ENCODE peak calls at places on chromosomes 16 and 17, in five cellular contexts. One of them, this sample, is unnamed.

GRCh38 chr17:16353702-16354174 is 469 bp upstream of the CENPV start:
- DNase-seq in stomach: no peak
- DNase-seq in HCT116: no peak
- DNase-seq in CD4-positive, alpha-beta T cell: no peak
- DNase-seq in gastrocnemius medialis: no peak
- DNase-seq in this sample: no peak

GRCh38 chr16:74582984-74583383 is 23.9 kb downstream of the GLG1 start:
- DNase-seq in HCT116: no peak
- DNase-seq in CD4-positive, alpha-beta T cell: no peak
- DNase-seq in stomach: no peak
- DNase-seq in gastrocnemius medialis: no peak
- DNase-seq in this sample: no peak

GRCh38 chr16:30491744-30492308 is 19.3 kb downstream of the ITGAL start:
- DNase-seq in CD4-positive, alpha-beta T cell: peak; percentile 57
- DNase-seq in stomach: no peak
- DNase-seq in HCT116: no peak
- DNase-seq in gastrocnemius medialis: no peak
- DNase-seq in this sample: no peak

GRCh38 chr16:67995423-67995822 is 3.9 kb downstream of the DPEP2 start:
- DNase-seq in HCT116: no peak
- DNase-seq in stomach: no peak
- DNase-seq in gastrocnemius medialis: no peak
- DNase-seq in CD4-positive, alpha-beta T cell: no peak
- DNase-seq in this sample: no peak

GRCh38 chr17:50631195-50631907 is 3.3 kb upstream of the ABCC3 start:
- DNase-seq in CD4-positive, alpha-beta T cell: no peak
- DNase-seq in gastrocnemius medialis: no peak
- DNase-seq in stomach: no peak
- DNase-seq in HCT116: no peak
- DNase-seq in this sample: no peak

GRCh38 chr17:15463363-15463762 is 4.1 kb downstream of the CDRT4 start:
- DNase-seq in stomach: peak; percentile 41
- DNase-seq in gastrocnemius medialis: peak; percentile 35
- DNase-seq in CD4-positive, alpha-beta T cell: no peak
- DNase-seq in HCT116: no peak
- DNase-seq in this sample: peak; percentile 50

GRCh38 chr17:2691965-2692780 is 19.4 kb downstream of the CLUH start:
- DNase-seq in gastrocnemius medialis: no peak
- DNase-seq in stomach: no peak
- DNase-seq in CD4-positive, alpha-beta T cell: no peak
- DNase-seq in HCT116: no peak
- DNase-seq in this sample: no peak

GRCh38 chr17:72099919-72100318 is 20.9 kb upstream of the SOX9 start:
- DNase-seq in CD4-positive, alpha-beta T cell: no peak
- DNase-seq in HCT116: no peak
- DNase-seq in stomach: no peak
- DNase-seq in gastrocnemius medialis: no peak
- DNase-seq in this sample: no peak

GRCh38 chr16:67391424-67392300 is 1.6 kb downstream of the TPPP3 start:
- DNase-seq in HCT116: no peak
- DNase-seq in stomach: no peak
- DNase-seq in CD4-positive, alpha-beta T cell: no peak
- DNase-seq in gastrocnemius medialis: no peak
- DNase-seq in this sample: peak; percentile 97

GRCh38 chr17:44348234-44348987 is 3.3 kb downstream of the GRN start:
- DNase-seq in stomach: no peak
- DNase-seq in gastrocnemius medialis: no peak
- DNase-seq in CD4-positive, alpha-beta T cell: no peak
- DNase-seq in HCT116: no peak
- DNase-seq in this sample: no peak

GRCh38 chr16:87392823-87393679 is 915 bp downstream of the MAP1LC3B start:
- DNase-seq in stomach: peak; percentile 53
- DNase-seq in gastrocnemius medialis: no peak
- DNase-seq in HCT116: no peak
- DNase-seq in CD4-positive, alpha-beta T cell: peak; percentile 28
- DNase-seq in this sample: no peak

GRCh38 chr17:59361386-59361785 is 29.9 kb downstream of the YPEL2 start:
- DNase-seq in HCT116: no peak
- DNase-seq in stomach: no peak
- DNase-seq in gastrocnemius medialis: no peak
- DNase-seq in CD4-positive, alpha-beta T cell: no peak
- DNase-seq in this sample: no peak

GRCh38 chr16:46629331-46629843 is 8.2 kb upstream of the SHCBP1 start:
- DNase-seq in HCT116: peak; percentile 59
- DNase-seq in stomach: no peak
- DNase-seq in CD4-positive, alpha-beta T cell: no peak
- DNase-seq in gastrocnemius medialis: no peak
- DNase-seq in this sample: no peak

GRCh38 chr17:38349097-38349904 is 2.3 kb upstream of the SOCS7 start:
- DNase-seq in stomach: peak; percentile 90
- DNase-seq in gastrocnemius medialis: peak; percentile 56
- DNase-seq in CD4-positive, alpha-beta T cell: peak; percentile 83
- DNase-seq in HCT116: peak; percentile 56
- DNase-seq in this sample: peak; percentile 49

GRCh38 chr16:67959520-67959919 is 8.9 kb downstream of the SLC12A4 start:
- DNase-seq in HCT116: no peak
- DNase-seq in gastrocnemius medialis: no peak
- DNase-seq in stomach: no peak
- DNase-seq in CD4-positive, alpha-beta T cell: no peak
- DNase-seq in this sample: no peak

GRCh38 chr16:67530013-67530939 is 1.6 kb downstream of the RIPOR1 start:
- DNase-seq in stomach: peak; percentile 65
- DNase-seq in HCT116: no peak
- DNase-seq in gastrocnemius medialis: peak; percentile 39
- DNase-seq in CD4-positive, alpha-beta T cell: no peak
- DNase-seq in this sample: peak; percentile 79

GRCh38 chr17:36203335-36203734 is 6.8 kb upstream of the CCL3L1 start:
- DNase-seq in CD4-positive, alpha-beta T cell: no peak
- DNase-seq in HCT116: no peak
- DNase-seq in gastrocnemius medialis: no peak
- DNase-seq in stomach: no peak
- DNase-seq in this sample: no peak
- H3K27ac ChIP-seq in CD4-positive, alpha-beta T cell: no peak overlapping the region
- H3K27ac ChIP-seq in HCT116: no peak overlapping the region
- H3K27ac ChIP-seq in gastrocnemius medialis: no peak overlapping the region
- H3K27ac ChIP-seq in stomach: no peak overlapping the region
- H3K27ac ChIP-seq in this sample: no peak overlapping the region

GRCh38 chr16:28192811-28193529 is 18.8 kb downstream of the XPO6 start:
- DNase-seq in stomach: peak; percentile 42
- DNase-seq in HCT116: no peak
- DNase-seq in CD4-positive, alpha-beta T cell: peak; percentile 70
- DNase-seq in gastrocnemius medialis: no peak
- DNase-seq in this sample: no peak
- H3K27ac ChIP-seq in stomach: peak overlapping the region; percentile 59
- H3K27ac ChIP-seq in HCT116: no peak overlapping the region
- H3K27ac ChIP-seq in CD4-positive, alpha-beta T cell: peak overlapping the region; percentile 89
- H3K27ac ChIP-seq in gastrocnemius medialis: no peak overlapping the region
- H3K27ac ChIP-seq in this sample: no peak overlapping the region

GRCh38 chr16:3285131-3285530 is 1.8 kb downstream of the ZNF263 start:
- DNase-seq in HCT116: no peak
- DNase-seq in gastrocnemius medialis: no peak
- DNase-seq in stomach: no peak
- DNase-seq in CD4-positive, alpha-beta T cell: no peak
- DNase-seq in this sample: no peak
- H3K27ac ChIP-seq in HCT116: no peak overlapping the region
- H3K27ac ChIP-seq in gastrocnemius medialis: no peak overlapping the region
- H3K27ac ChIP-seq in stomach: no peak overlapping the region
- H3K27ac ChIP-seq in CD4-positive, alpha-beta T cell: no peak overlapping the region
- H3K27ac ChIP-seq in this sample: no peak overlapping the region

GRCh38 chr16:27671410-27671809 is 121.5 kb downstream of the KATNIP start:
- DNase-seq in gastrocnemius medialis: no peak
- DNase-seq in HCT116: no peak
- DNase-seq in CD4-positive, alpha-beta T cell: no peak
- DNase-seq in stomach: no peak
- DNase-seq in this sample: no peak
- H3K27ac ChIP-seq in gastrocnemius medialis: no peak overlapping the region
- H3K27ac ChIP-seq in HCT116: no peak overlapping the region
- H3K27ac ChIP-seq in CD4-positive, alpha-beta T cell: no peak overlapping the region
- H3K27ac ChIP-seq in stomach: no peak overlapping the region
- H3K27ac ChIP-seq in this sample: no peak overlapping the region

DNA sequence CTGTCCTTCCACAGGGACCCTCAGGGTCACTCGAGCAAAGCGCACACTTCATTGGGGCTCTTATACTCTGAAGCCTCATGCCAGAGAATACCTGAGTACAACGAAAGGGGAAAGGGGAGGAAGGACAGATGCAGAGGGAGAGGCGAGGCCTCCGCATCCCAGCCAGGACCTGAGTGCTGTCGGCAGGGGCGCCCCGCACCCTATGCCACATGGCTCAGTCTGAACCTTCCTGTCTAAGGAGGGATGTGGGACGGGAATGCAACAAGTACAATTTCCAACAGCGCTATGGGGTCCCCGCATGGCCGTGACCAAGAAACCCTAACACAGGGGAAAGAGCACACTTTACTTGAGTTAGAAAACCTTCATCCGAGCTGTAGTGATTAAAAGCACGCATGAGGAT is 39.8 kb upstream of the FAAP100 start:
- DNase-seq in HCT116: no peak
- DNase-seq in stomach: no peak
- DNase-seq in CD4-positive, alpha-beta T cell: no peak
- DNase-seq in gastrocnemius medialis: no peak
- DNase-seq in this sample: no peak
- H3K27ac ChIP-seq in HCT116: no peak overlapping the region
- H3K27ac ChIP-seq in stomach: no peak overlapping the region
- H3K27ac ChIP-seq in CD4-positive, alpha-beta T cell: no peak overlapping the region
- H3K27ac ChIP-seq in gastrocnemius medialis: no peak overlapping the region
- H3K27ac ChIP-seq in this sample: no peak overlapping the region

DNA sequence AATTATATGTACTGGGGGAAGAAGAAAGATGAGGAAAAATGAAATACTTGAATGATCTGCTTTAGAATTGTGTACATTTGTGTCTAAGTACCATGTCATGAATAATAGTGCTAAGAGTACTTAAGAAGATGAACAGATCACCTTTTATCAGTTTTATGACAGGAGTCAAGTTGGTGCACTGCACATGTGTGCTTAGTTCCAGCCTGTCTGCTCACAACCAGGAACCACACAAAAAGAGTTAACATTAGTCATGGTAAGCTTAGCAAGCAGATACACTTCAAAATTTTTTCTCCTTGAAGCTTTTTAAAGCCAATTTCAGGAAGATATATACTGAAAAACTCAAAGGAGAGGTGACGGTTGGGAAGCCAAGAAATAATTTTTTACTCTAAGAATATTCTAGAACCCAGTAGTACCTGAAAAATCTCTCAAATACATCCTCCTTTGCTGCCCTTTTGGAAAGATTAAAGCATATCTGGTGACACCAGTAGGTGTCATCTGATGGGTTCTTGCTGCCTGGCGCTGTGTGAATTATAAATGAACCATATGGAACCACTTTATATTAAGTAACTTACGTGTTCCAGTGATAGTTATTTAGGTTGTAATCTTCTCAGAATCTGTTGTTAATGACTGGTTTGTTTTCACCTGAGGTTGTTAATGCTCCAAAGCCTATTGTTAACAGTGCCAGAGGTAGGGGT is 93.4 kb downstream of the MSI2 start:
- DNase-seq in stomach: no peak
- DNase-seq in gastrocnemius medialis: no peak
- DNase-seq in CD4-positive, alpha-beta T cell: no peak
- DNase-seq in HCT116: no peak
- DNase-seq in this sample: no peak
- H3K27ac ChIP-seq in stomach: no peak overlapping the region
- H3K27ac ChIP-seq in gastrocnemius medialis: peak overlapping the region; percentile 8
- H3K27ac ChIP-seq in CD4-positive, alpha-beta T cell: no peak overlapping the region
- H3K27ac ChIP-seq in HCT116: no peak overlapping the region
- H3K27ac ChIP-seq in this sample: no peak overlapping the region

DNA sequence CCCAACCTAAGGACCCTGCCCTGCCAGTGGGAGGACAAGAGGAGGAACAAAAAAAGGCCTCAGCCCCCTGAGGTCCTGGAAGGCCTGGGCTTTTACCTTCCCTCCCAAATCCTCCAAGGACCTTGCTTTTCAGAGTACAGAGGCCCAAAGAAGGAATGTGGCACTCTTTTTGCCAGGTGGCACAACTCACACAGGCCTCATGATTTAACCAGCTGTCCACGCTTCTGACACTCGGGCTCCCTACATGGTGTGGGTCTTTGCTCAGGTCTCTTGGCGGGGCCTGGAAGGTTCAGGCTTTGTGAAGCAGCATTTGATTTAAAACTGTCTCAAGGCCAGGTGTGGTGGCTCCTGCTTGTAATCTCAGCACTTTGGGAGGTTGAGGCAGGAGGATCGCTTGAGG is 120.6 kb downstream of the ABCC6 start:
- DNase-seq in CD4-positive, alpha-beta T cell: no peak
- DNase-seq in gastrocnemius medialis: no peak
- DNase-seq in HCT116: no peak
- DNase-seq in stomach: no peak
- DNase-seq in this sample: no peak
- H3K27ac ChIP-seq in CD4-positive, alpha-beta T cell: peak overlapping the region; percentile 11
- H3K27ac ChIP-seq in gastrocnemius medialis: no peak overlapping the region
- H3K27ac ChIP-seq in HCT116: no peak overlapping the region
- H3K27ac ChIP-seq in stomach: no peak overlapping the region
- H3K27ac ChIP-seq in this sample: no peak overlapping the region

GRCh38 chr17:79463421-79464309 is 147.2 kb downstream of the RBFOX3 start:
- DNase-seq in CD4-positive, alpha-beta T cell: no peak
- DNase-seq in gastrocnemius medialis: no peak
- DNase-seq in stomach: no peak
- DNase-seq in HCT116: no peak
- DNase-seq in this sample: no peak
- H3K27ac ChIP-seq in CD4-positive, alpha-beta T cell: no peak overlapping the region
- H3K27ac ChIP-seq in gastrocnemius medialis: no peak overlapping the region
- H3K27ac ChIP-seq in stomach: no peak overlapping the region
- H3K27ac ChIP-seq in HCT116: no peak overlapping the region
- H3K27ac ChIP-seq in this sample: no peak overlapping the region

This sample was measured in substantia nigra.